ENCODE peak calls at places on chromosomes 12 and 14, in seven cellular contexts. R is psoas muscle, J is WTC11, D is progenitor cell of endocrine pancreas, A is NB4, N is transverse colon, Q is AG04450. K is an unnamed sample.

GRCh38 chr14:76724827-76725550 is 36.3 kb upstream of the VASH1 start:
- DNase-seq in R (no peak), J (no peak), D (no peak), A (no peak), N (no peak), Q (no peak), K (no peak)

GRCh38 chr14:54975856-54976255 is 51.0 kb downstream of the WDHD1 start:
- DNase-seq in R (no peak), J (no peak), D (no peak), A (peak; percentile 11), N (no peak), Q (no peak), K (no peak)

GRCh38 chr14:52304248-52304904 is 9.7 kb upstream of the PTGER2 start:
- DNase-seq in R (no peak), J (no peak), D (no peak), A (no peak), N (no peak), Q (no peak), K (no peak)

GRCh38 chr14:76720382-76720813 is 40.9 kb upstream of the VASH1 start:
- DNase-seq in R (peak; percentile 83), J (peak; percentile 51), D (no peak), A (peak; percentile 61), N (peak; percentile 36), Q (peak; percentile 10), K (no peak)

GRCh38 chr12:75862692-75863471 is 168.7 kb downstream of the PHLDA1 start:
- DNase-seq in R (no peak), J (no peak), D (no peak), A (no peak), N (no peak), Q (no peak), K (no peak)

GRCh38 chr12:76688001-76688400 is 75.9 kb upstream of the ZDHHC17 start:
- DNase-seq in R (no peak), J (no peak), D (no peak), A (no peak), N (no peak), Q (no peak), K (no peak)

GRCh38 chr14:64423987-64424386 is 35.8 kb downstream of the MTHFD1 start:
- DNase-seq in R (no peak), J (no peak), D (no peak), A (no peak), N (no peak), Q (no peak), K (no peak)

GRCh38 chr12:131603106-131604033 is 107.5 kb upstream of the SFSWAP start:
- DNase-seq in R (no peak), J (no peak), D (no peak), A (peak; percentile 69), N (no peak), Q (no peak), K (no peak)

GRCh38 chr12:12398026-12398859 is 41.4 kb downstream of the BORCS5 start:
- DNase-seq in R (peak; percentile 60), J (no peak), D (no peak), A (peak; percentile 83), N (peak; percentile 30), Q (peak; percentile 89), K (peak; percentile 92)
- TF ChIP-seq CTCF in R (no peak), J (no peak), D (no peak), A (no peak), N (no peak), Q (peak; percentile 14), K (no peak)

DNA sequence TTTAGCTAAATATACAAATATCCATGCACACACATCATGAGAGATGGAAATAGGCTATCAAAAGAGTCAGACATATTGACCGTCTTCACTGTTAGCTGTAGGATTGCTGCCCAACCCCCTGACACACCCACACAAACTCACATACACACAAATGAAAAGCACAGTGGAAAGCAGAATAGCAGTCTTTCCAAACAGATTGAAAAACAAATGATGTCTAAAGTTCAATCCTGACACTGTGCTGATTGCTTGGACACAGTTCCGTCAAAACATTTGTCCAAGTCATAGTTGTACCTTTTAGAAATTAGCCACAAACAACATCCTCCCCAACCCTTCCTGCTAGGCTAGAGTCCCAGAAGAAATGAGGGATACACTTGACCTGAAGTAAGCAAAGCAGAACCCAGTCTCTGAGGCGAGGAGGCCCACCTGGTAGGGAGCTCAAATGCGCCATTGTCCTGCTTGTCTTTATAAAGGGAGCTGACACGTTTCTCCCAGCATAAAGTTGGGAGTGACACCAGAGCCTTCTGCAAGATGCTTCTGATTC is at the start of gene PRH2:
- DNase-seq in R (no peak), J (no peak), D (no peak), A (no peak), N (no peak), Q (no peak), K (no peak)
- TF ChIP-seq CTCF in R (no peak), J (no peak), D (no peak), A (no peak), N (no peak), Q (no peak), K (no peak)

GRCh38 chr14:24241829-24242443 is 487 bp downstream of the TINF2 start:
- DNase-seq in R (peak; percentile 94), J (peak; percentile 95), D (peak; percentile 76), A (peak; percentile 93), N (peak; percentile 95), Q (peak; percentile 72), K (peak; percentile 73)

GRCh38 chr14:24238527-24239037 is 3.8 kb downstream of the TINF2 start:
- DNase-seq in R (no peak), J (no peak), D (no peak), A (no peak), N (no peak), Q (no peak), K (no peak)

GRCh38 chr14:24238123-24238522 is 4.3 kb downstream of the TINF2 start:
- DNase-seq in R (no peak), J (no peak), D (no peak), A (no peak), N (no peak), Q (no peak), K (no peak)

GRCh38 chr14:24237463-24237955 is 4.8 kb downstream of the GMPR2 start:
- DNase-seq in R (no peak), J (no peak), D (no peak), A (no peak), N (no peak), Q (no peak), K (no peak)

DNA sequence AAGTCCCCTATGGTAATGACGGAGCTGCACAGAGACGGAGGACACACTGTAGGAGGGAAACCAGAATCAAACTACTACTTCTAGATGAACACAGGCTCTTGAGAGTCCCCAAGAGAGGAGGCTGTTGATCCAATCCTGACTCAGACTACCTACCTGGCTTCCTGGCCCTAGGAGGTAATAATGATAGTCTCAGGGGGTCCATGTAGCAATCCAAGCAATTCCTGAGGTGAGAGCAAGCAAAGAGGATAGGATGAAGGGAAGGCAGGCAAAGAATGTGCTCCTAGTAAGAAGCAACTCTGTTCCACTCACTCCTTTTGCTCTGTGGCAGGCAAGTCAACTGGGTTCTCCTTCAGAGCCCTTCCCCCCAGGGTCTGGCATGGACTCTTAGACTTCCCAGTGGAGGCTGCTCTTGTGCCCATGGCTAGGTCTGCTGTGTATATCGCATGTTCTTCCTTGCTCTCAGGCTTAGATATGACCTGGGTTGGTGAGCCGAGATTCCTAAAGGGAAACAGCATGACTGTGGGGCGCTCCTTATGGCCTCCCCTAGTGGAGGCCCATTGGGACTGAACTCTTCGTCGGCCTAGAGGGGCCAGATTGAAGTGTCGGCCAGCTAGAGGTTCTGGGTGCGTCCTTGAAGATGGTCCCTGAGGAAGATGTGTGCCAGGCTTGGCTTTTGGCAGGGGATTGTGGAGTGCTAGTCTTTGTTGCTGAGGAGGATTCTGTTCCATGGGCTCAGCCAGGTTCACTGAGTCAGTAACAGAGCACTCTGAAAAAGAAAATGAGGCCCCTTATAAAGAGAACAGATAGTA is 2.1 kb downstream of the TINF2 start:
- DNase-seq in R (no peak), J (no peak), D (no peak), A (no peak), N (no peak), Q (no peak), K (no peak)
- TF ChIP-seq CTCF in R (no peak), J (no peak), D (no peak), A (no peak), N (no peak), Q (no peak), K (no peak)

DNA sequence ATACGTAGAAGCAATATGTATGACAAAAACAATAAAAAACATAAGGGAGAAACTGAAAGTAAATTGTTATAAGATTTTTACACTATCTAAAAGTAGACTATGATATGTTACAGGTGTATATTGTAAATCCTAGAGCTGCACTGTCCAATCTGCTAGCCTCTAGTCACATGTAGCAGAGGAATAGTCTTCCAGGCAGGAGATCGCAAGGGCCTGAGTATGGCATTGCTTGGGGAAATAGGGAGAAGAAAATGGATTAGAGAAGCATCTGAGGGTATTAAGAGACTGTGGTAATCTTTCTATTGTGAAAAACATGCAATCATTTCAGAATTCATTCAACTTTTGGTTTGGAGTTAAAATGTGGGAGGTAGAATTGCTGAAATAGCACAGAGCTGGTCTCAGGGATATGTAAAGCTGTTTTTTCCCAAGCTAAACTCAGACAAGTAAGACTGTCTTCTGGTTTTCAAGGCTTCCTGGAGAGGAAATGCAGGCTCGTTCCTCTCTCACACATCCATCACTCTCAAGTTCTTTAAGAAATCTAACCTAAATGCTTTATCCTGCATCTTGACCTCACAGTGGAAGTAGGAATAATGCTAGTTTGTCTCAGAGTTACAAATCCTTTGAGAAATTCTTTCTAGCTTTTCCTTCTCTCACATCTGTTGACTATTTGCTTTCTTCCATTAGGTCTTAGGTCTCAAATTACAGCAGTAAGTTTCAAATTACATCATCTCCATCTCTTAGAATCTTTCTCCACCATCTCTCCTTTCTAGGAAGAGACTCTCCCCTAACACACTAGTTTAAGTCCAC is 7.6 kb upstream of the CCDC184 start:
- DNase-seq in R (no peak), J (no peak), D (no peak), A (no peak), N (no peak), Q (no peak), K (no peak)
- TF ChIP-seq CTCF in R (no peak), J (no peak), D (no peak), A (no peak), N (no peak), Q (no peak), K (no peak)

GRCh38 chr12:106897082-106897481 is 58.6 kb upstream of the TMEM263 start:
- DNase-seq in R (no peak), J (no peak), D (no peak), A (no peak), N (no peak), Q (no peak), K (no peak)
- TF ChIP-seq CTCF in R (no peak), J (no peak), D (no peak), A (no peak), N (no peak), Q (peak; percentile 12), K (no peak)

GRCh38 chr12:6960291-6961277 is 9.4 kb downstream of the PTPN6 start:
- DNase-seq in R (peak; percentile 14), J (no peak), D (no peak), A (peak; percentile 78), N (peak; percentile 58), Q (no peak), K (no peak)
- TF ChIP-seq CTCF in R (no peak), J (no peak), D (no peak), A (peak; percentile 38), N (no peak), Q (peak; percentile 33), K (peak; percentile 19)

GRCh38 chr14:100540141-100540925 is 46.9 kb downstream of the BEGAIN start:
- DNase-seq in R (peak; percentile 7), J (peak; percentile 63), D (no peak), A (peak; percentile 54), N (no peak), Q (no peak), K (no peak)
- TF ChIP-seq CTCF in R (no peak), J (peak; percentile 26), D (peak; percentile 49), A (peak; percentile 47), N (no peak), Q (peak; percentile 50), K (peak; percentile 5)

K was measured in AG09319.